ENCODE peak calls at places on chromosomes 7 and 10, in seven cellular contexts. H is T1000; U is heart right ventricle; I is posterior cingulate gyrus; M is central memory CD4-positive, alpha-beta T cell; X is CD4-positive, alpha-beta T cell; Z is C1 segment of cervical spinal cord. A is an unnamed sample.

GRCh38 chr7:69448071-69448470 is 150.2 kb upstream of the AUTS2 start:
- DNase-seq in I (no peak), Z (no peak), M (no peak), H (no peak), U (no peak), X (no peak), A (no peak)

GRCh38 chr7:43076189-43076605 is 36.2 kb upstream of the HECW1 start:
- DNase-seq in U (no peak), M (no peak), X (no peak), Z (no peak), H (peak), I (no peak), A (no peak)

GRCh38 chr10:97861351-97861750 is 11.7 kb downstream of the GOLGA7B start:
- DNase-seq in M (no peak), H (peak), X (no peak), I (peak), U (no peak), Z (no peak), A (no peak)

GRCh38 chr7:138478499-138478908 is 18.4 kb downstream of the TRIM24 start:
- DNase-seq in M (no peak), H (no peak), I (no peak), U (no peak), Z (no peak), X (no peak), A (no peak)

GRCh38 chr7:885261-885892 is 9.0 kb downstream of the GET4 start:
- DNase-seq in I (peak), U (no peak), H (no peak), Z (no peak), M (no peak), X (no peak), A (no peak)

GRCh38 chr7:151115121-151115835 is 29.0 kb downstream of the AGAP3 start:
- DNase-seq in Z (no peak), M (peak), H (no peak), U (no peak), X (no peak), I (no peak), A (no peak)

GRCh38 chr7:477626-478220 is 41.9 kb downstream of the PDGFA start:
- DNase-seq in I (peak), H (no peak), U (no peak), Z (no peak), M (no peak), X (no peak), A (no peak)

GRCh38 chr7:98733036-98733435 is 116.0 kb downstream of the NPTX2 start:
- DNase-seq in H (no peak), U (no peak), Z (no peak), I (no peak), X (no peak), M (no peak), A (no peak)

GRCh38 chr7:158646766-158647474 is 57.7 kb downstream of the NCAPG2 start:
- DNase-seq in Z (no peak), X (no peak), I (no peak), U (no peak), M (no peak), H (no peak), A (no peak)

GRCh38 chr10:19043431-19043830 is 5.2 kb upstream of the MALRD1 start:
- DNase-seq in I (no peak), H (no peak), U (no peak), M (no peak), X (no peak), Z (no peak), A (no peak)

GRCh38 chr10:62381385-62382102 is 7.4 kb downstream of the ZNF365 start:
- DNase-seq in H (no peak), M (no peak), I (peak), X (no peak), Z (no peak), U (no peak), A (no peak)

GRCh38 chr10:130963052-130963393 is 348.5 kb downstream of the TCERG1L start:
- DNase-seq in H (no peak), U (no peak), M (no peak), X (no peak), Z (no peak), I (no peak), A (no peak)

GRCh38 chr10:86960003-86960862 is 1.8 kb downstream of the SNCG start:
- DNase-seq in X (no peak), I (peak), U (peak), Z (no peak), H (no peak), M (peak), A (no peak)

GRCh38 chr7:36736827-36737211 is 12.5 kb upstream of the AOAH start:
- DNase-seq in I (no peak), U (no peak), H (no peak), X (no peak), M (no peak), Z (no peak), A (no peak)

GRCh38 chr10:61701055-61701705 is 38.5 kb downstream of the CABCOCO1 start:
- DNase-seq in U (no peak), Z (no peak), M (no peak), H (no peak), I (no peak), X (no peak), A (no peak)

GRCh38 chr7:66964391-66964790 is 31.0 kb downstream of the SBDS start:
- DNase-seq in U (no peak), X (no peak), I (no peak), M (no peak), Z (no peak), H (no peak), A (no peak)

GRCh38 chr7:127792528-127793342 is 140.7 kb downstream of the SND1 start:
- DNase-seq in M (no peak), I (no peak), X (no peak), H (no peak), U (no peak), Z (no peak), A (no peak)

A was measured in tibial nerve.